ENCODE peak calls at places on chromosomes 11 and 22, in seven cellular contexts. One of them, this sample, is unnamed.

GRCh38 chr11:30333405-30333804 is 10.5 kb downstream of the ARL14EP start:
- DNase-seq in tibial artery: no peak
- DNase-seq in fibroblast of villous mesenchyme: peak
- DNase-seq in fibroblast of mammary gland: peak
- DNase-seq in cardiac muscle cell: no peak
- DNase-seq in lower lobe of right lung: no peak
- DNase-seq in kidney: no peak
- DNase-seq in this sample: no peak

GRCh38 chr22:22943521-22944267 is 56.1 kb downstream of the IGLL5 start:
- DNase-seq in tibial artery: no peak
- DNase-seq in fibroblast of villous mesenchyme: no peak
- DNase-seq in fibroblast of mammary gland: no peak
- DNase-seq in cardiac muscle cell: no peak
- DNase-seq in lower lobe of right lung: no peak
- DNase-seq in kidney: no peak
- DNase-seq in this sample: no peak

GRCh38 chr11:68311155-68312116 is 955 bp upstream of the LRP5 start:
- DNase-seq in tibial artery: no peak
- DNase-seq in fibroblast of villous mesenchyme: no peak
- DNase-seq in fibroblast of mammary gland: no peak
- DNase-seq in cardiac muscle cell: no peak
- DNase-seq in lower lobe of right lung: no peak
- DNase-seq in kidney: no peak
- DNase-seq in this sample: no peak

GRCh38 chr22:24333301-24333700 is 62.7 kb downstream of the SPECC1L start:
- DNase-seq in tibial artery: no peak
- DNase-seq in fibroblast of villous mesenchyme: no peak
- DNase-seq in fibroblast of mammary gland: peak
- DNase-seq in cardiac muscle cell: no peak
- DNase-seq in lower lobe of right lung: no peak
- DNase-seq in kidney: no peak
- DNase-seq in this sample: no peak

GRCh38 chr11:256952-257737 is 20.4 kb downstream of the PSMD13 start:
- DNase-seq in tibial artery: no peak
- DNase-seq in fibroblast of villous mesenchyme: no peak
- DNase-seq in fibroblast of mammary gland: no peak
- DNase-seq in cardiac muscle cell: no peak
- DNase-seq in lower lobe of right lung: no peak
- DNase-seq in kidney: no peak
- DNase-seq in this sample: no peak

GRCh38 chr11:74838188-74838587 is 89.5 kb downstream of the RNF169 start:
- DNase-seq in tibial artery: no peak
- DNase-seq in fibroblast of villous mesenchyme: peak
- DNase-seq in fibroblast of mammary gland: no peak
- DNase-seq in cardiac muscle cell: no peak
- DNase-seq in lower lobe of right lung: no peak
- DNase-seq in kidney: no peak
- DNase-seq in this sample: no peak

GRCh38 chr11:62879554-62879953 is 1.1 kb upstream of the SLC3A2 start:
- DNase-seq in tibial artery: peak
- DNase-seq in fibroblast of villous mesenchyme: no peak
- DNase-seq in fibroblast of mammary gland: peak
- DNase-seq in cardiac muscle cell: peak
- DNase-seq in lower lobe of right lung: no peak
- DNase-seq in kidney: no peak
- DNase-seq in this sample: no peak

GRCh38 chr11:104700609-104701008 is 197.7 kb downstream of the CASP12 start:
- DNase-seq in tibial artery: no peak
- DNase-seq in fibroblast of villous mesenchyme: peak
- DNase-seq in fibroblast of mammary gland: peak
- DNase-seq in cardiac muscle cell: peak
- DNase-seq in lower lobe of right lung: no peak
- DNase-seq in kidney: no peak
- DNase-seq in this sample: no peak

GRCh38 chr22:35921777-35922176 is 106.8 kb downstream of the RBFOX2 start:
- DNase-seq in tibial artery: peak
- DNase-seq in fibroblast of villous mesenchyme: peak
- DNase-seq in fibroblast of mammary gland: peak
- DNase-seq in cardiac muscle cell: peak
- DNase-seq in lower lobe of right lung: no peak
- DNase-seq in kidney: no peak
- DNase-seq in this sample: peak

GRCh38 chr11:45432100-45432499 is 146.0 kb upstream of the SYT13 start:
- DNase-seq in tibial artery: no peak
- DNase-seq in fibroblast of villous mesenchyme: no peak
- DNase-seq in fibroblast of mammary gland: no peak
- DNase-seq in cardiac muscle cell: no peak
- DNase-seq in lower lobe of right lung: no peak
- DNase-seq in kidney: no peak
- DNase-seq in this sample: no peak

GRCh38 chr22:37083914-37084313 is 25.6 kb downstream of the TMPRSS6 start:
- DNase-seq in tibial artery: no peak
- DNase-seq in fibroblast of villous mesenchyme: no peak
- DNase-seq in fibroblast of mammary gland: no peak
- DNase-seq in cardiac muscle cell: no peak
- DNase-seq in lower lobe of right lung: no peak
- DNase-seq in kidney: no peak
- DNase-seq in this sample: no peak

GRCh38 chr11:17921620-17922473 is 91.0 kb downstream of the SERGEF start:
- DNase-seq in tibial artery: no peak
- DNase-seq in fibroblast of villous mesenchyme: peak
- DNase-seq in fibroblast of mammary gland: peak
- DNase-seq in cardiac muscle cell: peak
- DNase-seq in lower lobe of right lung: no peak
- DNase-seq in kidney: no peak
- DNase-seq in this sample: peak

GRCh38 chr22:38494939-38495338 is 11.2 kb downstream of the DDX17 start:
- DNase-seq in tibial artery: no peak
- DNase-seq in fibroblast of villous mesenchyme: no peak
- DNase-seq in fibroblast of mammary gland: no peak
- DNase-seq in cardiac muscle cell: no peak
- DNase-seq in lower lobe of right lung: no peak
- DNase-seq in kidney: no peak
- DNase-seq in this sample: no peak

GRCh38 chr11:61752117-61752924 is at the start of gene MYRF:
- DNase-seq in tibial artery: no peak
- DNase-seq in fibroblast of villous mesenchyme: peak
- DNase-seq in fibroblast of mammary gland: peak
- DNase-seq in cardiac muscle cell: peak
- DNase-seq in lower lobe of right lung: peak
- DNase-seq in kidney: no peak
- DNase-seq in this sample: no peak

GRCh38 chr22:47810505-47811500 is 1048.4 kb downstream of the TBC1D22A start:
- DNase-seq in tibial artery: no peak
- DNase-seq in fibroblast of villous mesenchyme: no peak
- DNase-seq in fibroblast of mammary gland: no peak
- DNase-seq in cardiac muscle cell: no peak
- DNase-seq in lower lobe of right lung: no peak
- DNase-seq in kidney: no peak
- DNase-seq in this sample: no peak

GRCh38 chr11:83990160-83990733 is 704.1 kb upstream of the CCDC90B start:
- DNase-seq in tibial artery: no peak
- DNase-seq in fibroblast of villous mesenchyme: no peak
- DNase-seq in fibroblast of mammary gland: peak
- DNase-seq in cardiac muscle cell: no peak
- DNase-seq in lower lobe of right lung: no peak
- DNase-seq in kidney: peak
- DNase-seq in this sample: no peak

GRCh38 chr11:45532552-45532951 is 132.9 kb downstream of the CHST1 start:
- DNase-seq in tibial artery: no peak
- DNase-seq in fibroblast of villous mesenchyme: no peak
- DNase-seq in fibroblast of mammary gland: no peak
- DNase-seq in cardiac muscle cell: no peak
- DNase-seq in lower lobe of right lung: no peak
- DNase-seq in kidney: no peak
- DNase-seq in this sample: no peak

GRCh38 chr11:86658534-86658933 is 13.9 kb downstream of the ME3 start:
- DNase-seq in tibial artery: no peak
- DNase-seq in fibroblast of villous mesenchyme: no peak
- DNase-seq in fibroblast of mammary gland: no peak
- DNase-seq in cardiac muscle cell: no peak
- DNase-seq in lower lobe of right lung: no peak
- DNase-seq in kidney: no peak
- DNase-seq in this sample: no peak

GRCh38 chr11:14029415-14029814 is 66.9 kb downstream of the SPON1 start:
- DNase-seq in tibial artery: no peak
- DNase-seq in fibroblast of villous mesenchyme: no peak
- DNase-seq in fibroblast of mammary gland: no peak
- DNase-seq in cardiac muscle cell: peak
- DNase-seq in lower lobe of right lung: no peak
- DNase-seq in kidney: no peak
- DNase-seq in this sample: no peak

GRCh38 chr11:3073029-3073435 is 15.8 kb upstream of the CARS1 start:
- DNase-seq in tibial artery: no peak
- DNase-seq in fibroblast of villous mesenchyme: no peak
- DNase-seq in fibroblast of mammary gland: peak
- DNase-seq in cardiac muscle cell: peak
- DNase-seq in lower lobe of right lung: no peak
- DNase-seq in kidney: no peak
- DNase-seq in this sample: no peak

GRCh38 chr11:7165911-7166310 is 77.1 kb downstream of the RBMXL2 start:
- DNase-seq in tibial artery: no peak
- DNase-seq in fibroblast of villous mesenchyme: peak
- DNase-seq in fibroblast of mammary gland: no peak
- DNase-seq in cardiac muscle cell: peak
- DNase-seq in lower lobe of right lung: no peak
- DNase-seq in kidney: no peak
- DNase-seq in this sample: no peak

GRCh38 chr11:69893631-69894030 is 74.4 kb upstream of the FGF3 start:
- DNase-seq in tibial artery: no peak
- DNase-seq in fibroblast of villous mesenchyme: no peak
- DNase-seq in fibroblast of mammary gland: no peak
- DNase-seq in cardiac muscle cell: no peak
- DNase-seq in lower lobe of right lung: peak
- DNase-seq in kidney: peak
- DNase-seq in this sample: no peak

GRCh38 chr11:35038211-35038930 is 100.6 kb upstream of the CD44 start:
- DNase-seq in tibial artery: no peak
- DNase-seq in fibroblast of villous mesenchyme: peak
- DNase-seq in fibroblast of mammary gland: peak
- DNase-seq in cardiac muscle cell: no peak
- DNase-seq in lower lobe of right lung: no peak
- DNase-seq in kidney: no peak
- DNase-seq in this sample: no peak
- TF ChIP-seq CTCF in tibial artery: no peak
- TF ChIP-seq CTCF in fibroblast of villous mesenchyme: no peak
- TF ChIP-seq CTCF in fibroblast of mammary gland: no peak
- TF ChIP-seq CTCF in cardiac muscle cell: no peak
- TF ChIP-seq CTCF in lower lobe of right lung: no peak
- TF ChIP-seq CTCF in kidney: no peak
- TF ChIP-seq CTCF in this sample: no peak

GRCh38 chr11:47918882-47919495 is 61.4 kb upstream of the PTPRJ start:
- DNase-seq in tibial artery: no peak
- DNase-seq in fibroblast of villous mesenchyme: peak
- DNase-seq in fibroblast of mammary gland: no peak
- DNase-seq in cardiac muscle cell: peak
- DNase-seq in lower lobe of right lung: peak
- DNase-seq in kidney: no peak
- DNase-seq in this sample: no peak

GRCh38 chr11:47916361-47916841 is 64.0 kb upstream of the PTPRJ start:
- DNase-seq in tibial artery: peak
- DNase-seq in fibroblast of villous mesenchyme: peak
- DNase-seq in fibroblast of mammary gland: no peak
- DNase-seq in cardiac muscle cell: peak
- DNase-seq in lower lobe of right lung: no peak
- DNase-seq in kidney: peak
- DNase-seq in this sample: no peak

GRCh38 chr11:47915407-47916137 is 64.8 kb upstream of the PTPRJ start:
- DNase-seq in tibial artery: no peak
- DNase-seq in fibroblast of villous mesenchyme: no peak
- DNase-seq in fibroblast of mammary gland: no peak
- DNase-seq in cardiac muscle cell: no peak
- DNase-seq in lower lobe of right lung: no peak
- DNase-seq in kidney: no peak
- DNase-seq in this sample: no peak

GRCh38 chr11:47917643-47918369 is 62.6 kb upstream of the PTPRJ start:
- DNase-seq in tibial artery: peak
- DNase-seq in fibroblast of villous mesenchyme: peak
- DNase-seq in fibroblast of mammary gland: peak
- DNase-seq in cardiac muscle cell: peak
- DNase-seq in lower lobe of right lung: peak
- DNase-seq in kidney: peak
- DNase-seq in this sample: peak

DNA sequence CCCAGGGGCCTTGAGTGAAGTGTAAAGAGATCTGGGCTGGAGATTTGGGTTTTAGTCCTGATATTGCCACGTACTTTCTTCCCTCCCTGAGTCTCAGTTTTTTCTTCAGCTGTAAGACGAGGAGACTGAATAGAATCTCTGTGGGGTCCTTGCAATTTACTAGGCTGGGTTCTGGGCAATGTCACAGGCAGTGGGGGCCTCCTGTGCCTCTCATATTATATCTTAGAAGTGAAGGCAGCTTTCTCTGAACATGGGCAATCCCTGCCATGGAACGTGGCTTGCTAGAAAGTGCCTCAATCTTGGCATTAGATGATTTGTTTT is 62.0 kb upstream of the PTPRJ start:
- DNase-seq in tibial artery: no peak
- DNase-seq in fibroblast of villous mesenchyme: no peak
- DNase-seq in fibroblast of mammary gland: no peak
- DNase-seq in cardiac muscle cell: no peak
- DNase-seq in lower lobe of right lung: no peak
- DNase-seq in kidney: no peak
- DNase-seq in this sample: no peak
- H3K4me3 ChIP-seq in tibial artery: no peak
- H3K4me3 ChIP-seq in fibroblast of villous mesenchyme: peak
- H3K4me3 ChIP-seq in fibroblast of mammary gland: no peak
- H3K4me3 ChIP-seq in cardiac muscle cell: no peak
- H3K4me3 ChIP-seq in lower lobe of right lung: peak
- H3K4me3 ChIP-seq in kidney: no peak
- H3K4me3 ChIP-seq in this sample: no peak

DNA sequence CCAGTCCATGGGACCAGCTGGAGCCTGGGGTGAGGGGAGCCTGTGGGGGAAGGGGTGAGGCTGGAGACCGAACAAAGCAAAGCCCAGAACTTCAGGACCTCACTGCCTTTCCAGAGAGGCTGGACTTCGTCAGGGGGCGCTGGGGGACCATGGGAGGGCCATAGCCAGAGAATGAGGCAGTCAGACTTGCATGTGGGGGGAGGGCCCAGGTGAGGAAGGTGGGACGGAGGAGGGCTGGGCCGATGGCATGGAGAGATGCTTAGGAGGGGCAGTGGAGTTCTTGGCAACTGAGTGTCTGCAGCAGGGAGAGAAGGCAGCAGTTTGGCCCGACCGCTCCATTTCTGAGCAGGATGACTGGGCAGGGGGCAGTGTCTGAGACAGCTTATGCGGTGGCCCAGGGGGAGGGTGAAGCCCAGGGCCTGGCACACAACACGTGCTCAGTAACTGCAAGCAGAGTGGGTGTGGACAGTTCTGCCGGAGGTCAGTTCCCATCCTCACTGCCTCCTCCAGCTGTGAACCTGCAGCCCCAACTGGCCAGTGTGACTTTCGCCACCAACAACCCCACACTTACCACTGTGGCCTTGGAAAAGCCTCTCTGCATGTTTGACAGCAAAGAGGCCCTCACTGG is 796 bp downstream of the UPK3A start:
- DNase-seq in tibial artery: no peak
- DNase-seq in fibroblast of villous mesenchyme: no peak
- DNase-seq in fibroblast of mammary gland: no peak
- DNase-seq in cardiac muscle cell: no peak
- DNase-seq in lower lobe of right lung: no peak
- DNase-seq in kidney: no peak
- DNase-seq in this sample: no peak
- TF ChIP-seq CTCF in tibial artery: no peak
- TF ChIP-seq CTCF in fibroblast of villous mesenchyme: no peak
- TF ChIP-seq CTCF in fibroblast of mammary gland: no peak
- TF ChIP-seq CTCF in cardiac muscle cell: no peak
- TF ChIP-seq CTCF in lower lobe of right lung: no peak
- TF ChIP-seq CTCF in kidney: no peak
- TF ChIP-seq CTCF in this sample: no peak

GRCh38 chr11:130737866-130738431 is 178.3 kb downstream of the SNX19 start:
- DNase-seq in tibial artery: no peak
- DNase-seq in fibroblast of villous mesenchyme: peak
- DNase-seq in fibroblast of mammary gland: peak
- DNase-seq in cardiac muscle cell: peak
- DNase-seq in lower lobe of right lung: no peak
- DNase-seq in kidney: peak
- DNase-seq in this sample: peak
- H3K4me3 ChIP-seq in tibial artery: no peak
- H3K4me3 ChIP-seq in fibroblast of villous mesenchyme: no peak
- H3K4me3 ChIP-seq in fibroblast of mammary gland: no peak
- H3K4me3 ChIP-seq in cardiac muscle cell: no peak
- H3K4me3 ChIP-seq in lower lobe of right lung: no peak
- H3K4me3 ChIP-seq in kidney: no peak
- H3K4me3 ChIP-seq in this sample: peak

This sample was measured in HFF-Myc.